ENCODE peak calls at places on chromosomes 12 and 14, in six cellular contexts. T is A549, P is body of pancreas, L is prostate gland, B is tibial artery, N is PC-9. R is an unnamed sample.

GRCh38 chr12:120534703-120535655 is 823 bp downstream of the RNF10 start:
- DNase-seq in T (peak; percentile 64), P (peak; percentile 50), L (peak; percentile 22), B (peak; percentile 28), N (peak; percentile 42), R (no peak)

GRCh38 chr12:53743277-53744129 is 8.3 kb downstream of the CISTR start:
- DNase-seq in T (peak; percentile 88), P (peak; percentile 62), L (peak; percentile 40), B (peak; percentile 12), N (peak; percentile 60), R (no peak)

GRCh38 chr12:112282920-112283319 is 99.3 kb downstream of the HECTD4 start:
- DNase-seq in T (no peak), P (no peak), L (no peak), B (no peak), N (no peak), R (no peak)

GRCh38 chr12:22474970-22475720 is 69.2 kb downstream of the C2CD5 start:
- DNase-seq in T (no peak), P (no peak), L (no peak), B (no peak), N (no peak), R (no peak)

GRCh38 chr12:127485528-127485927 is 781.4 kb upstream of the TMEM132C start:
- DNase-seq in T (no peak), P (no peak), L (no peak), B (no peak), N (peak; percentile 30), R (no peak)

GRCh38 chr12:9827209-9827888 is at the start of gene KLRF1:
- DNase-seq in T (no peak), P (no peak), L (no peak), B (no peak), N (no peak), R (no peak)

GRCh38 chr12:130633771-130634170 is 82.3 kb downstream of the RIMBP2 start:
- DNase-seq in T (no peak), P (no peak), L (peak; percentile 77), B (no peak), N (no peak), R (no peak)

GRCh38 chr12:9098115-9098452 is 17.6 kb downstream of the A2M start:
- DNase-seq in T (no peak), P (no peak), L (no peak), B (no peak), N (no peak), R (no peak)

GRCh38 chr14:102659797-102660196 is 67.3 kb downstream of the RCOR1 start:
- DNase-seq in T (no peak), P (no peak), L (no peak), B (no peak), N (no peak), R (no peak)

GRCh38 chr12:94100254-94100653 is 48.1 kb upstream of the PLXNC1 start:
- DNase-seq in T (no peak), P (no peak), L (no peak), B (no peak), N (peak; percentile 74), R (no peak)

GRCh38 chr12:50326636-50327284 is 43.4 kb upstream of the LIMA1 start:
- DNase-seq in T (no peak), P (peak; percentile 29), L (peak; percentile 85), B (no peak), N (no peak), R (no peak)

GRCh38 chr12:65306229-65306602 is 27.7 kb downstream of the MSRB3 start:
- DNase-seq in T (no peak), P (no peak), L (no peak), B (no peak), N (no peak), R (no peak)

GRCh38 chr14:96065661-96066459 is 26.7 kb downstream of the C14orf132 start:
- DNase-seq in T (no peak), P (no peak), L (no peak), B (no peak), N (no peak), R (no peak)

GRCh38 chr14:88225721-88226120 is 97.3 kb downstream of the KCNK10 start:
- DNase-seq in T (no peak), P (no peak), L (no peak), B (no peak), N (no peak), R (no peak)

GRCh38 chr12:67472551-67472950 is 176.0 kb upstream of the DYRK2 start:
- DNase-seq in T (no peak), P (no peak), L (no peak), B (peak; percentile 52), N (no peak), R (peak; percentile 75)

GRCh38 chr12:79591988-79592387 is 98.8 kb downstream of the PAWR start:
- DNase-seq in T (no peak), P (no peak), L (no peak), B (no peak), N (no peak), R (no peak)

GRCh38 chr12:452667-453210 is 7.0 kb upstream of the B4GALNT3 start:
- DNase-seq in T (no peak), P (peak; percentile 44), L (no peak), B (no peak), N (no peak), R (no peak)

GRCh38 chr12:75212072-75212471 is 2.4 kb upstream of the KCNC2 start:
- DNase-seq in T (no peak), P (no peak), L (no peak), B (no peak), N (no peak), R (no peak)

GRCh38 chr14:54146601-54147000 is 190.0 kb upstream of the BMP4 start:
- DNase-seq in T (no peak), P (no peak), L (no peak), B (no peak), N (no peak), R (no peak)

GRCh38 chr12:120416490-120417216 is 21.3 kb upstream of the COX6A1 start:
- DNase-seq in T (no peak), P (no peak), L (no peak), B (no peak), N (no peak), R (no peak)

GRCh38 chr14:74324945-74325361 is 22.2 kb upstream of the ABCD4 start:
- DNase-seq in T (peak; percentile 65), P (no peak), L (no peak), B (no peak), N (peak; percentile 39), R (no peak)

GRCh38 chr14:68770553-68771286 is 22.1 kb downstream of the ZFP36L1 start:
- DNase-seq in T (no peak), P (no peak), L (no peak), B (no peak), N (no peak), R (no peak)

GRCh38 chr12:25155031-25155576 is 39.9 kb downstream of the DNAI7 start:
- DNase-seq in T (peak; percentile 36), P (no peak), L (no peak), B (no peak), N (no peak), R (no peak)

DNA sequence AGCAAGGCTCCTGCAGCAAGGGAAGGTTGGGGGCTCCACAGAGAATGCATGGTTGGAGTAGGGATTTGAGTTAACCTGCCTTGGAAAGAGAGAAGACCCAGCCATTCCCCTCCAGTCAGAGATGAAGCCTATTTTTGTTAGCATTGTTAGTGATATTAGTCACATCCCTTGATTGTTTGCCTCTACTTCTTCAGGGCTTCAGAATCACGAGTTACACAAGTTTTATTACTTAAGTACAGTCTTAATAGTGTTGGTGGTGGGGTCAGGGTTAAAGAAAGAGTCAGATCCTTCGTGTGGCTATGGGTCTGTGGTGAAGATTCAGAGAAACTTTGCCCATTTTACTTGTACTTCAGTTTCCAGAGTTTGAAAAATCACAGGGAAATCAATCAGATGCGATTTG is 363.1 kb downstream of the LRIG3 start:
- DNase-seq in T (no peak), P (no peak), L (no peak), B (no peak), N (no peak), R (no peak)
- H3K27ac ChIP-seq in T (no peak overlapping the region), P (no peak overlapping the region), L (no peak overlapping the region), B (peak overlapping the region; percentile 6), N (no peak overlapping the region), R (no peak overlapping the region)

DNA sequence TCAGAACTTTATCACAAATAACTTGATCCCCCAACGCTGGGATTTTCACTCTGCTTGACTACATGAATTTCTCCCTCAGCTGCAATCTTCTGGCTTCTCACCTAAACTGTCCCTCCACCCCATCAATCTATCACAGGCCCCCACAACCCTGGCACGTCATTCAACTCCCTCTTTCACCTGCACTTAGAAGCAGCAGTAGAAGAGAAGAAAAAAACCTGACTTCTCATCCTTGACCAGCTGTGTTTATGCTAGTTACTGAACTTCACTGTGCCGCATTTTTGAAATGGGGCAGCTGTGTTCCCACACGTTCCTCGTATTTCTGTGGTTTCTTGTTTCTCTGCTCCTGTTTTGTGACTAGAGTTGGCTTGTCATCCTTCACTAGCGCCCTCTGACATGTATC is 35.0 kb downstream of the ITPR2 start:
- DNase-seq in T (no peak), P (no peak), L (no peak), B (no peak), N (no peak), R (no peak)
- TF ChIP-seq CTCF in T (no peak), P (no peak), L (no peak), B (no peak), N (no peak), R (no peak)

DNA sequence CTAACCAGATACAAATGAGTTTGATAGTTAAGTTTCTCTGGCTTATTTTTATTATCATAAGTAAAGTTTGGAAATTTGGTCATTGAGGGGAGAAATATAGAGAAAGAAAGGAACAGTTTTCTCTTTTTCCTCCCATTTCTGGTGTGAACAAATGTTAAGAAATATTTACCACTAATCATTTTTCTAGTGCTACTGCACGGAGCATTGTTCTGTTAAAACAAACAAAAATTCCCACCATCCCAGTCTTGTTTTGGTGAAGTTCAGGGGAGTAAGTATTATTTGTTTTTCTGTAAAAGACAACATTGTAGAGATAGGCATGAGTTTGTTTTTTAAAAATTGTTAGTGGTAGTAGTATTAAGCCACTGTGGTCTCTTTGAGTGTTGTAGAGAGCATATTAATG is 135.3 kb downstream of the FGD4 start:
- DNase-seq in T (no peak), P (no peak), L (no peak), B (no peak), N (no peak), R (no peak)
- H3K4me3 ChIP-seq in T (peak overlapping the region; percentile 42), P (no peak overlapping the region), L (peak overlapping the region; percentile 34), B (peak overlapping the region; percentile 53), N (no peak overlapping the region), R (peak overlapping the region; percentile 44)

DNA sequence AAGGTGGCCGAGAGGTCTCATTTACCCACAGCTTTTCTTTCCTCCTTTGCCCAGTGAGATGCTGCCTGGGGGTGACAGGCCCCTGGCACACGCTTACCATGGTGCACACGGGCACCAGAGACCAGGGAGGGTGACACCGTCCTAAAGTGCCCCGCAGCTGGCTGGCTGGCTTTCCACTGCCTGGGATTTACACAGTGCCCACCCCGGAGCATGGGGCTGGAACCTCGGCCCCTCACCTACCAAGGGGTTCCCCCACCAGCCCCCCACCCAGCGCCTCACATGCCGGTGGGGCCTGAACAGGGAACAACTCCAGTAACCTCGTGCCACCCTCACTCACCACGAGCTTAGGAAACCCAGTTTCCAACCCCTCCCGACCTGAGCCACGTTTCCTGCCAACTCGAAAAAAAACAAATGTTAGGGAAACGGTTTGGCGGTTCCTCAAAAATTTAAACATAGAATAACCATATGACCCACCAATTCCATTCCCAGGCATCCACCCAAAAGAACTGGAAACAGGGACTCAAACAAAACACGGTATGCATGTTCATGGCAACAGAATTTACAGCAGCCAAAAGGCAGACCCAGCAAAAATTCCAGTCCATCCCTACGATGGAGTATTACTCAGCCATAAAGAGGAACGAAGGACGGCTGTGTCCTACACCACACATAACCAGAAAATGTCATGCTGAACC is 69.1 kb downstream of the NCOR2 start:
- DNase-seq in T (no peak), P (no peak), L (no peak), B (no peak), N (no peak), R (no peak)
- H3K27ac ChIP-seq in T (no peak overlapping the region), P (peak overlapping the region; percentile 78), L (peak overlapping the region; percentile 52), B (peak overlapping the region; percentile 39), N (no peak overlapping the region), R (peak overlapping the region; percentile 79)